ENCODE peak calls at places on chromosomes 11 and 22, in four cellular contexts. X is K562, S is stomach, P is left ventricle myocardium inferior. U is an unnamed sample. For H3K4me1, the result is how much of the 10 kb centered on the place peaks cover.

GRCh38 chr22:47292546-47293320 is 530.3 kb downstream of the TBC1D22A start:
- DNase-seq in X (no peak), S (peak), P (no peak), U (peak)

GRCh38 chr11:34308821-34309585 is 48.8 kb downstream of the ABTB2 start:
- DNase-seq in X (no peak), S (no peak), P (no peak), U (no peak)

GRCh38 chr11:78715639-78716311 is 141.1 kb upstream of the NARS2 start:
- DNase-seq in X (peak), S (peak), P (no peak), U (peak)

GRCh38 chr11:24794064-24794463 is 297.2 kb downstream of the LUZP2 start:
- DNase-seq in X (no peak), S (no peak), P (no peak), U (no peak)

GRCh38 chr22:32951807-32952153 is 106.4 kb downstream of the SYN3 start:
- DNase-seq in X (no peak), S (no peak), P (peak), U (peak)

GRCh38 chr11:102940714-102941588 is 14.6 kb downstream of the MMP13 start:
- DNase-seq in X (peak), S (peak), P (no peak), U (peak)

GRCh38 chr11:15967166-15967565 is 389.2 kb downstream of the SOX6 start:
- DNase-seq in X (peak), S (no peak), P (no peak), U (no peak)

GRCh38 chr22:43448048-43448447 is 36.2 kb downstream of the MPPED1 start:
- DNase-seq in X (no peak), S (no peak), P (no peak), U (no peak)

GRCh38 chr11:34915136-34916013 is 804 bp downstream of the APIP start:
- DNase-seq in X (no peak), S (no peak), P (no peak), U (peak)

GRCh38 chr11:225734-226453 is 10.2 kb downstream of the SIRT3 start:
- DNase-seq in X (no peak), S (no peak), P (no peak), U (no peak)

GRCh38 chr11:45180158-45180887 is 33.9 kb downstream of the PRDM11 start:
- DNase-seq in X (peak), S (peak), P (peak), U (peak)

GRCh38 chr22:19508024-19508776 is 16.0 kb downstream of the CLDN5 start:
- DNase-seq in X (no peak), S (no peak), P (no peak), U (no peak)

GRCh38 chr11:18987454-18988231 is 48.4 kb upstream of the MRGPRX1 start:
- DNase-seq in X (no peak), S (no peak), P (no peak), U (peak)

GRCh38 chr11:20762112-20762511 is 92.7 kb downstream of the NELL1 start:
- DNase-seq in X (no peak), S (no peak), P (no peak), U (peak)

GRCh38 chr22:17569971-17570511 is 6.7 kb downstream of the SLC25A18 start:
- DNase-seq in X (no peak), S (no peak), P (no peak), U (peak)

GRCh38 chr11:108316061-108316460 is 93.2 kb downstream of the ATM start:
- DNase-seq in X (no peak), S (no peak), P (no peak), U (no peak)

GRCh38 chr11:94730153-94730552 is 38.0 kb upstream of the AMOTL1 start:
- DNase-seq in X (no peak), S (no peak), P (no peak), U (no peak)

GRCh38 chr11:102883132-102883531 is 8.3 kb upstream of the MMP12 start:
- DNase-seq in X (no peak), S (no peak), P (no peak), U (no peak)

GRCh38 chr11:34105079-34105956 is at the start of gene NAT10:
- DNase-seq in X (peak), S (peak), P (peak), U (peak)

GRCh38 chr11:74004694-74005615 is 3.9 kb downstream of the UCP3 start:
- DNase-seq in X (peak), S (peak), P (no peak), U (no peak)

GRCh38 chr22:47847281-47847890 is 1084.9 kb downstream of the TBC1D22A start:
- DNase-seq in X (no peak), S (no peak), P (no peak), U (peak)

GRCh38 chr11:23078289-23078971 is 218.2 kb upstream of the CCDC179 start:
- DNase-seq in X (no peak), S (no peak), P (no peak), U (no peak)

GRCh38 chr11:1983601-1983961 is 14.1 kb downstream of the H19 start:
- DNase-seq in X (no peak), S (no peak), P (no peak), U (peak)

GRCh38 chr22:38935616-38936015 is 21.8 kb upstream of the APOBEC3A start:
- DNase-seq in X (no peak), S (no peak), P (no peak), U (no peak)

GRCh38 chr11:133498969-133499368 is 33.3 kb downstream of the OPCML start:
- DNase-seq in X (no peak), S (no peak), P (no peak), U (no peak)

GRCh38 chr11:31986201-31986889 is 104.5 kb upstream of the RCN1 start:
- DNase-seq in X (no peak), S (no peak), P (no peak), U (no peak)

GRCh38 chr11:31977343-31977742 is 113.5 kb upstream of the RCN1 start:
- DNase-seq in X (no peak), S (no peak), P (no peak), U (no peak)

GRCh38 chr11:31987118-31988005 is 103.5 kb upstream of the RCN1 start:
- DNase-seq in X (no peak), S (no peak), P (no peak), U (no peak)

DNA sequence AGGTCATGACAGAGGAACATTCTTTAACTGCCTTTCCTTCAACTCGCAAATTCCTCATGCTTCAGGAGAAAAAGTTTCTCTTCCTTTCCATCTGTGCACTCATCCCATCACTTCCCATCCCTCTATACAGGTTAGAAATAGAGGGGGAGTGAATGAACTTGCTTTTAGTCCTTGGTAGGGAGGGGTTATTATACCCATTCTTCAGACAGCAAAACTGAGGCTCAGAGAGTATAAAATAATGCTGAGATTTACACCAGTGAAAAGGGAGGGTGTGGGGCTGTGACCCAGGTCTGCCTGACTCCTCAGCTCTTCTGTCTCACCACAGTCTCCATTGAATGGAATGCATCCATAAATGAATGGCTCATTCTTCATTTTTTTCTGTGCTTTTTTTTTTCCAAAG is 109.4 kb upstream of the RCN1 start:
- DNase-seq in X (no peak), S (no peak), P (no peak), U (no peak)
- H3K27ac ChIP-seq in X (no peak), S (no peak), P (no peak), U (no peak)

GRCh38 chr11:101127699-101128570 is 1.7 kb downstream of the PGR start:
- DNase-seq in X (peak), S (peak), P (peak), U (no peak)
- H3K4me1 ChIP-seq in X (under half), S (under half), P (half or more), U (under half)

DNA sequence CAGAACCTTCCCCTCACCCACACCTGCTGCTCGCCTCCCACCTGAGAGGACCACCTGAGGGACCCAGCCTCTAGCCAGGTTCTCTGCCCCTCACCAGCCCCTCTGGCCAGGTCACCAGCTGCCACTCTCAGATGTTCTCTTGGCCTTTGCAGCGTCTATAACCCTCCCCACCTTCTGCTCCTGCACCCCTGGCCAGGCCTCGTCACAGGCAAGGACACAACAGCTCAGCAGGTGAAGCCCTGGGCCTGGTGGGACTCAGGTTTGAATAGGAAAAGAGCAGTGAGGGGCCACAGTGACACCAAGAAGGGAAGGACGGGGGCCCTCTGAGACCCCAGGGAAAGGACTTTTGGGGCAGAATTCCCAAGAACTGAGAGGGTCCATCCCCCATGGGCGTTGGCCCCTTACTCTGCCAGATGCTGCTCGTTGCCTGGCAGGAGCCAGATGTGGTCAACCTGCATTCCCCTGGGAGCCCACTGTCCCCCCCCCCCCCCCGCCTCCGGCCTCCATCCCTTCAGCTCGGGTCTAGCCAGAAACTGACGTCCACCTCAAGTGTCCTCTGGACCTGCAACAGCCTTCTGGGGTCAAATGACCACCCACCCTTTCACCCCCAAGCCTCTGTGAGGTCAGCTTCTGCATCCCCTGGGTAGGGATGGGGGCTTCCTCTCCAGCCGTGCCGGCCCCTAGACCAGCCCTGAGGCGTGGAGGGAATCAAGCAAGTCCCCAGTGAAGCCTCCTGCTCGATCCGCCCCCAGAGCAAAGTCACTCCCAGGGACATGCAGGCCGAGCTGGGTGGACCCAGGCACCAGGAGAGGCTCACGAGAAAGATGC is 28.7 kb downstream of the SBF1 start:
- DNase-seq in X (no peak), S (no peak), P (no peak), U (no peak)
- H3K27ac ChIP-seq in X (no peak), S (peak), P (no peak), U (no peak)

DNA sequence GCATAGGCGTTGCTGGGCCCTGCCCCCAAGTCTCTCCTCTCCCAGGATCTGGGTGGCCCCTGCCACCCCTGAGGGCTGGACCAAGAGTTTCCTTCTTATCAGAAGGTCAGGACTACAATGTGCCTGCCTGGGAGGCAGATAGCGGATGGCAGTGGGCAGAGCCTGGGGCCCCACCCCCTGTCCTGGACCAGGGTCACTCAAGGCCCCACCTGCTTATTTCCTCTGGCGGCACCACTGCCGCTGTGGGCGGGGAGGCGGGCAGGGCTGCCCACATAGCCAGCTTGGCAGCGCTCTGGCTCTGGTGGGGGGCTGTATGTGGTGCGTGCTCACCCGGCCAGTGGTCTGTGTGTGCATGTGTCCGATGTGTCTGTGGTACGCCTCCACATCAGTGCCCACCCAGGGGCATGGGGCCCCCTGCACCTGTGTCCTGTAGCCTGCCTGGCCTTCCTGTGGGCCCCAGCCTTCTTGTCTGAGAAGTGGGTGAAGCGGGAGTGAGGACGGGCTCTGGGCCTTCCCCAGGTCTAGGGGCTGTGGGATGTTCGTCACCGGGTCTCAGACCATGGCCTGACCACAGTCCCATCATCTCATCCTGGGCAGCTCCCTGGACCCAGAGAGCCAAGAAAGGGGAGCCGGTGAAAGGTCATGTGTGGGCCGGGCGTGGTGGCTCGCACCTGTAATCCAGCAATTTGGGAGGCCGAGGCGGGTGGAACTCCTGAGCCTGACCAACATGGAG is 3.0 kb downstream of the GAS2L1 start:
- DNase-seq in X (peak), S (peak), P (peak), U (no peak)
- H3K4me1 ChIP-seq in X (half or more), S (half or more), P (half or more), U (under half)

DNA sequence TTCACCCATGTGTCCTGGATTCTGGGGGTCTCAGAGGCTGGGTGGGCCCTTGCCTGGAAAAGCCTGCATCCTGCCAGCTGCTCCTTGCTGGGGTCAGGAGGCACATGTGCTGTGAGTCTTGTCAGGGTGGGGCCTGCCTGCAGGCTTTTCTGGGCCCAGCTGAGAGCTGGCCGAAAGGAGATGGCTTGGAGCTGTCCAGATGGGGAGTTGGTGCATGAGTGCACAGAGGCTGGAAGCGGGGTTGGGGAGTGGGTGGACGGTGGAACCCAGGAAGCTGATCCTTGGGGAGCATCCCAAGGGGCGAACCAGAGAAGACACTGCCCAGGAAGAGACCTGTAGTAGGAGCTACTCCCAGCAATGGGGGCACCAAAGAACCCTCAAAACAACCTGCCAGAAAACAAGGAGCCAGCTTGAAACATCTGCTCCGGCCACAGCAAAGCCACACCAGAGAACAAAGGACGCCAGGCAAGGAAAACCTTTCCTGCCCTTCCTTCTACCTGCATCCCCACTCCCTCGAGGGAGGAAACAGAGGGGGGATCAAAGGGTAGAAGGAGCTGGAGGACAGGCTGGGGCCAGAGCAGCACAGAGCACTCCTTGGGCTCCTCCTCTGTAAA is 8.2 kb upstream of the KCTD17 start:
- DNase-seq in X (no peak), S (no peak), P (no peak), U (no peak)
- H3K27ac ChIP-seq in X (no peak), S (no peak), P (no peak), U (no peak)

DNA sequence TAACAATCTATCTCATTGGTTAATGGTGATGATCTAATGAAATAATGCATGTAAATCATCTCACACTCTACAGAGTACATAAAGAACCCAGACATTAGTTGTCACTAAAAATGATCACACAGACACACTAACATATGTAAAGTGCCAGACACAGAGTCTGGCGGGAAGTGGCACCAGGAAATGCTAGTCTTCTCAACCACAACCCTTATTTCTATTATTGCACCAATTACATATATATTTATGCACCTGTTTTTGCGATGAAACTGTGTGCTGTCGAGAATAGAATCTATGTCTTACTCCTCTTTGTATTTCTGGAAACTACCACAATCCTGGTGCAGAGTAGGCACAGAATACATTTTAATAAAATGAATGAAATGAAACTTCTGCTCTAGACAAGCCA is 25.9 kb upstream of the POU2AF3 start:
- DNase-seq in X (no peak), S (no peak), P (no peak), U (no peak)
- H3K4me1 ChIP-seq in X (under half), S (under half), P (under half), U (under half)

U was measured in SJCRH30.